ENCODE peak calls at places on chromosome 15, in four cellular contexts. One of them, this sample, is unnamed.

GRCh38 chr15:70815604-70816003 is 38.4 kb downstream of the LARP6 start:
- DNase-seq in GM10248: no peak
- DNase-seq in spleen: no peak
- DNase-seq in astrocyte of the spinal cord: no peak
- DNase-seq in this sample: no peak

GRCh38 chr15:41866263-41866703 is 27.6 kb downstream of the SPTBN5 start:
- DNase-seq in GM10248: no peak
- DNase-seq in astrocyte of the spinal cord: no peak
- DNase-seq in spleen: no peak
- DNase-seq in this sample: no peak

GRCh38 chr15:51652084-51652668 is 29.1 kb upstream of the SCG3 start:
- DNase-seq in astrocyte of the spinal cord: no peak
- DNase-seq in spleen: no peak
- DNase-seq in GM10248: no peak
- DNase-seq in this sample: no peak

GRCh38 chr15:85717212-85717611 is 77.5 kb downstream of the KLHL25 start:
- DNase-seq in spleen: no peak
- DNase-seq in astrocyte of the spinal cord: no peak
- DNase-seq in GM10248: no peak
- DNase-seq in this sample: no peak

GRCh38 chr15:81151389-81151788 is 17.3 kb downstream of the CFAP161 start:
- DNase-seq in spleen: no peak
- DNase-seq in GM10248: no peak
- DNase-seq in astrocyte of the spinal cord: no peak
- DNase-seq in this sample: no peak

GRCh38 chr15:79640206-79640605 is 208.1 kb downstream of the MINAR1 start:
- DNase-seq in astrocyte of the spinal cord: peak
- DNase-seq in GM10248: no peak
- DNase-seq in spleen: no peak
- DNase-seq in this sample: no peak

GRCh38 chr15:88752501-88752900 is 50.7 kb upstream of the ACAN start:
- DNase-seq in astrocyte of the spinal cord: no peak
- DNase-seq in GM10248: no peak
- DNase-seq in spleen: no peak
- DNase-seq in this sample: no peak

GRCh38 chr15:40766194-40766830 is 2.4 kb downstream of the GCHFR start:
- DNase-seq in spleen: no peak
- DNase-seq in astrocyte of the spinal cord: peak
- DNase-seq in GM10248: no peak
- DNase-seq in this sample: no peak

GRCh38 chr15:90294601-90295269 is 29.3 kb downstream of the NGRN start:
- DNase-seq in spleen: no peak
- DNase-seq in astrocyte of the spinal cord: no peak
- DNase-seq in GM10248: no peak
- DNase-seq in this sample: no peak

GRCh38 chr15:81529444-81529950 is 155.5 kb upstream of the TMC3 start:
- DNase-seq in spleen: no peak
- DNase-seq in astrocyte of the spinal cord: no peak
- DNase-seq in GM10248: no peak
- DNase-seq in this sample: no peak

GRCh38 chr15:71054286-71054952 is 60.9 kb upstream of the THSD4 start:
- DNase-seq in GM10248: no peak
- DNase-seq in astrocyte of the spinal cord: no peak
- DNase-seq in spleen: no peak
- DNase-seq in this sample: no peak

GRCh38 chr15:39629376-39629775 is 48.5 kb downstream of the THBS1 start:
- DNase-seq in astrocyte of the spinal cord: peak
- DNase-seq in GM10248: no peak
- DNase-seq in spleen: no peak
- DNase-seq in this sample: no peak

GRCh38 chr15:41695750-41696436 is 35.7 kb downstream of the MGA start:
- DNase-seq in GM10248: peak
- DNase-seq in astrocyte of the spinal cord: peak
- DNase-seq in spleen: no peak
- DNase-seq in this sample: no peak

GRCh38 chr15:67126551-67127333 is 61.3 kb downstream of the SMAD3 start:
- DNase-seq in spleen: peak
- DNase-seq in astrocyte of the spinal cord: no peak
- DNase-seq in GM10248: no peak
- DNase-seq in this sample: no peak

GRCh38 chr15:50083424-50084025 is 35.5 kb downstream of the ATP8B4 start:
- DNase-seq in GM10248: no peak
- DNase-seq in spleen: no peak
- DNase-seq in astrocyte of the spinal cord: no peak
- DNase-seq in this sample: no peak

GRCh38 chr15:56736881-56737707 is 3.8 kb upstream of the ZNF280D start:
- DNase-seq in spleen: no peak
- DNase-seq in GM10248: no peak
- DNase-seq in astrocyte of the spinal cord: no peak
- DNase-seq in this sample: no peak

GRCh38 chr15:39404767-39405173 is 176.1 kb upstream of the THBS1 start:
- DNase-seq in astrocyte of the spinal cord: peak
- DNase-seq in spleen: no peak
- DNase-seq in GM10248: no peak
- DNase-seq in this sample: no peak

GRCh38 chr15:93058128-93058527 is 30.9 kb downstream of the RGMA start:
- DNase-seq in astrocyte of the spinal cord: no peak
- DNase-seq in GM10248: no peak
- DNase-seq in spleen: no peak
- DNase-seq in this sample: peak
- TF ChIP-seq CTCF in astrocyte of the spinal cord: no peak
- TF ChIP-seq CTCF in GM10248: no peak
- TF ChIP-seq CTCF in spleen: no peak
- TF ChIP-seq CTCF in this sample: no peak

GRCh38 chr15:19992428-19992827 is 549.2 kb downstream of the GOLGA6L6 start:
- DNase-seq in spleen: no peak
- DNase-seq in astrocyte of the spinal cord: no peak
- DNase-seq in GM10248: no peak
- DNase-seq in this sample: no peak

GRCh38 chr15:19984101-19984500 is 557.5 kb downstream of the GOLGA6L6 start:
- DNase-seq in spleen: no peak
- DNase-seq in GM10248: no peak
- DNase-seq in astrocyte of the spinal cord: no peak
- DNase-seq in this sample: no peak

GRCh38 chr15:19987389-19988048 is 554.1 kb downstream of the GOLGA6L6 start:
- DNase-seq in GM10248: no peak
- DNase-seq in astrocyte of the spinal cord: no peak
- DNase-seq in spleen: no peak
- DNase-seq in this sample: peak
- TF ChIP-seq CTCF in GM10248: no peak
- TF ChIP-seq CTCF in astrocyte of the spinal cord: no peak
- TF ChIP-seq CTCF in spleen: no peak
- TF ChIP-seq CTCF in this sample: no peak

DNA sequence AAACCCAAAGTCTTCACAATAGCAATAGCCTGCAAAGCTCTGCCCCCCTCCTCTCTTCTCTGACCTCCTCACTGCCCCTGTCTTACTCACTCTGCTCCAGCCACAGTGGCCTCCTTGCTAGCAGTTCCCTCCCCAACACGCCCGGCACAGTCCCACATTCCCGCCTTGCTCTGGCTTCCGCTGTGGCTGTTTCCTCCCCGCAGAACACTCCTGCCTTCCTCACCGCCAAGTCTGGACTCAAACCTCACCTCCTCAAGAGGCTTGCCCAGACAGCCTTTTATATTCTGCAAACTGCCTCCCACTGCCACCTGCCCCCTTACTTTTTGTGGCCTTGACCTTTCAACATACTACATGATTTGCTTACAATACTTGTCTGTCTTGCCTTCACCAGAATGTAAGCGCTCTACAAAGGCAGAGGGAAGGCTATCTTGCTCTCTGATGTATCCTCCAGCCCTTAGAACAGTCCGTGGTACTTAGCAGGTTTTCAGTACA is 406 bp upstream of the MPI start:
- DNase-seq in spleen: peak
- DNase-seq in GM10248: no peak
- DNase-seq in astrocyte of the spinal cord: no peak
- DNase-seq in this sample: no peak
- TF ChIP-seq CTCF in spleen: no peak
- TF ChIP-seq CTCF in GM10248: no peak
- TF ChIP-seq CTCF in astrocyte of the spinal cord: no peak
- TF ChIP-seq CTCF in this sample: no peak

GRCh38 chr15:57969355-57969754 is 96.2 kb downstream of the ALDH1A2 start:
- DNase-seq in astrocyte of the spinal cord: peak
- DNase-seq in GM10248: no peak
- DNase-seq in spleen: no peak
- DNase-seq in this sample: no peak
- TF ChIP-seq CTCF in astrocyte of the spinal cord: peak
- TF ChIP-seq CTCF in GM10248: no peak
- TF ChIP-seq CTCF in spleen: no peak
- TF ChIP-seq CTCF in this sample: peak

This sample was measured in chondrocyte.